ENCODE peak calls at places on chromosomes 4 and X, in seven cellular contexts. One of them, this sample, is unnamed.

GRCh38 chr4:6110681-6111353 is 89.5 kb downstream of the JAKMIP1 start:
- DNase-seq in H54: no peak
- DNase-seq in CD8-positive, alpha-beta memory T cell: no peak
- DNase-seq in tibial artery: peak
- DNase-seq in AG04449: no peak
- DNase-seq in SIG-M5: no peak
- DNase-seq in kidney tubule cell: no peak
- DNase-seq in this sample: no peak

GRCh38 chr4:38188631-38189101 is 228.5 kb downstream of the PTTG2 start:
- DNase-seq in H54: peak
- DNase-seq in CD8-positive, alpha-beta memory T cell: no peak
- DNase-seq in tibial artery: no peak
- DNase-seq in AG04449: no peak
- DNase-seq in SIG-M5: no peak
- DNase-seq in kidney tubule cell: peak
- DNase-seq in this sample: peak

GRCh38 chrX:30798810-30799209 is 90.2 kb downstream of the TAB3 start:
- DNase-seq in H54: no peak
- DNase-seq in CD8-positive, alpha-beta memory T cell: no peak
- DNase-seq in tibial artery: no peak
- DNase-seq in AG04449: no peak
- DNase-seq in SIG-M5: no peak
- DNase-seq in kidney tubule cell: no peak
- DNase-seq in this sample: no peak

GRCh38 chr4:6461301-6462165 is 10.9 kb downstream of the PPP2R2C start:
- DNase-seq in H54: no peak
- DNase-seq in CD8-positive, alpha-beta memory T cell: no peak
- DNase-seq in tibial artery: peak
- DNase-seq in AG04449: no peak
- DNase-seq in SIG-M5: no peak
- DNase-seq in kidney tubule cell: peak
- DNase-seq in this sample: no peak

GRCh38 chr4:147285751-147286150 is 195.1 kb upstream of the EDNRA start:
- DNase-seq in H54: no peak
- DNase-seq in CD8-positive, alpha-beta memory T cell: no peak
- DNase-seq in tibial artery: no peak
- DNase-seq in AG04449: peak
- DNase-seq in SIG-M5: no peak
- DNase-seq in kidney tubule cell: no peak
- DNase-seq in this sample: no peak

GRCh38 chrX:19846995-19847790 is 40.2 kb downstream of the SH3KBP1 start:
- DNase-seq in H54: peak
- DNase-seq in CD8-positive, alpha-beta memory T cell: no peak
- DNase-seq in tibial artery: no peak
- DNase-seq in AG04449: peak
- DNase-seq in SIG-M5: no peak
- DNase-seq in kidney tubule cell: peak
- DNase-seq in this sample: no peak

GRCh38 chrX:23557070-23557469 is 110.2 kb upstream of the PRDX4 start:
- DNase-seq in H54: no peak
- DNase-seq in CD8-positive, alpha-beta memory T cell: no peak
- DNase-seq in tibial artery: no peak
- DNase-seq in AG04449: no peak
- DNase-seq in SIG-M5: peak
- DNase-seq in kidney tubule cell: no peak
- DNase-seq in this sample: no peak

GRCh38 chrX:74249963-74250362 is 54.0 kb upstream of the ZCCHC13 start:
- DNase-seq in H54: no peak
- DNase-seq in CD8-positive, alpha-beta memory T cell: no peak
- DNase-seq in tibial artery: no peak
- DNase-seq in AG04449: no peak
- DNase-seq in SIG-M5: no peak
- DNase-seq in kidney tubule cell: no peak
- DNase-seq in this sample: peak

GRCh38 chr4:19803406-19803805 is 448.3 kb upstream of the SLIT2 start:
- DNase-seq in H54: no peak
- DNase-seq in CD8-positive, alpha-beta memory T cell: no peak
- DNase-seq in tibial artery: no peak
- DNase-seq in AG04449: no peak
- DNase-seq in SIG-M5: no peak
- DNase-seq in kidney tubule cell: peak
- DNase-seq in this sample: no peak

GRCh38 chr4:109290918-109291317 is 11.5 kb downstream of the COL25A1 start:
- DNase-seq in H54: no peak
- DNase-seq in CD8-positive, alpha-beta memory T cell: no peak
- DNase-seq in tibial artery: no peak
- DNase-seq in AG04449: no peak
- DNase-seq in SIG-M5: no peak
- DNase-seq in kidney tubule cell: no peak
- DNase-seq in this sample: no peak

GRCh38 chr4:24131954-24132673 is 242.3 kb upstream of the PPARGC1A start:
- DNase-seq in H54: no peak
- DNase-seq in CD8-positive, alpha-beta memory T cell: no peak
- DNase-seq in tibial artery: no peak
- DNase-seq in AG04449: no peak
- DNase-seq in SIG-M5: no peak
- DNase-seq in kidney tubule cell: no peak
- DNase-seq in this sample: no peak

GRCh38 chr4:181566490-181566889 is 676.7 kb upstream of the TENM3 start:
- DNase-seq in H54: no peak
- DNase-seq in CD8-positive, alpha-beta memory T cell: no peak
- DNase-seq in tibial artery: no peak
- DNase-seq in AG04449: peak
- DNase-seq in SIG-M5: no peak
- DNase-seq in kidney tubule cell: no peak
- DNase-seq in this sample: no peak

GRCh38 chr4:87270144-87270543 is 49.7 kb upstream of the KLHL8 start:
- DNase-seq in H54: peak
- DNase-seq in CD8-positive, alpha-beta memory T cell: no peak
- DNase-seq in tibial artery: no peak
- DNase-seq in AG04449: peak
- DNase-seq in SIG-M5: no peak
- DNase-seq in kidney tubule cell: peak
- DNase-seq in this sample: no peak

GRCh38 chr4:5960197-5960880 is 57.9 kb downstream of the C4orf50 start:
- DNase-seq in H54: no peak
- DNase-seq in CD8-positive, alpha-beta memory T cell: no peak
- DNase-seq in tibial artery: no peak
- DNase-seq in AG04449: no peak
- DNase-seq in SIG-M5: no peak
- DNase-seq in kidney tubule cell: no peak
- DNase-seq in this sample: no peak

GRCh38 chr4:41120297-41121217 is 93.8 kb downstream of the APBB2 start:
- DNase-seq in H54: no peak
- DNase-seq in CD8-positive, alpha-beta memory T cell: no peak
- DNase-seq in tibial artery: peak
- DNase-seq in AG04449: no peak
- DNase-seq in SIG-M5: no peak
- DNase-seq in kidney tubule cell: peak
- DNase-seq in this sample: no peak

GRCh38 chr4:172919269-172919668 is 249.3 kb upstream of the GALNT7 start:
- DNase-seq in H54: no peak
- DNase-seq in CD8-positive, alpha-beta memory T cell: no peak
- DNase-seq in tibial artery: no peak
- DNase-seq in AG04449: no peak
- DNase-seq in SIG-M5: no peak
- DNase-seq in kidney tubule cell: no peak
- DNase-seq in this sample: no peak

GRCh38 chr4:149203256-149204001 is 612.2 kb downstream of the IQCM start:
- DNase-seq in H54: no peak
- DNase-seq in CD8-positive, alpha-beta memory T cell: no peak
- DNase-seq in tibial artery: no peak
- DNase-seq in AG04449: no peak
- DNase-seq in SIG-M5: no peak
- DNase-seq in kidney tubule cell: no peak
- DNase-seq in this sample: no peak

GRCh38 chrX:38859602-38860001 is 58.3 kb downstream of the MID1IP1 start:
- DNase-seq in H54: no peak
- DNase-seq in CD8-positive, alpha-beta memory T cell: no peak
- DNase-seq in tibial artery: no peak
- DNase-seq in AG04449: no peak
- DNase-seq in SIG-M5: no peak
- DNase-seq in kidney tubule cell: no peak
- DNase-seq in this sample: no peak

GRCh38 chrX:46865281-46865680 is 28.4 kb downstream of the RP2 start:
- DNase-seq in H54: peak
- DNase-seq in CD8-positive, alpha-beta memory T cell: no peak
- DNase-seq in tibial artery: no peak
- DNase-seq in AG04449: no peak
- DNase-seq in SIG-M5: no peak
- DNase-seq in kidney tubule cell: peak
- DNase-seq in this sample: no peak

GRCh38 chrX:42943051-42943450 is 165.1 kb upstream of the PPP1R2C start:
- DNase-seq in H54: no peak
- DNase-seq in CD8-positive, alpha-beta memory T cell: peak
- DNase-seq in tibial artery: no peak
- DNase-seq in AG04449: no peak
- DNase-seq in SIG-M5: no peak
- DNase-seq in kidney tubule cell: no peak
- DNase-seq in this sample: no peak

GRCh38 chr4:152299553-152299952 is 236.3 kb downstream of the FBXW7 start:
- DNase-seq in H54: no peak
- DNase-seq in CD8-positive, alpha-beta memory T cell: no peak
- DNase-seq in tibial artery: no peak
- DNase-seq in AG04449: no peak
- DNase-seq in SIG-M5: no peak
- DNase-seq in kidney tubule cell: no peak
- DNase-seq in this sample: no peak

GRCh38 chr4:7383251-7383650 is 51.5 kb downstream of the PSAPL1 start:
- DNase-seq in H54: no peak
- DNase-seq in CD8-positive, alpha-beta memory T cell: no peak
- DNase-seq in tibial artery: peak
- DNase-seq in AG04449: no peak
- DNase-seq in SIG-M5: no peak
- DNase-seq in kidney tubule cell: no peak
- DNase-seq in this sample: no peak

GRCh38 chr4:33715996-33716395 is 2528.3 kb downstream of the ARAP2 start:
- DNase-seq in H54: peak
- DNase-seq in CD8-positive, alpha-beta memory T cell: no peak
- DNase-seq in tibial artery: no peak
- DNase-seq in AG04449: peak
- DNase-seq in SIG-M5: no peak
- DNase-seq in kidney tubule cell: peak
- DNase-seq in this sample: no peak

GRCh38 chrX:21479695-21480280 is 105.6 kb downstream of the CNKSR2 start:
- DNase-seq in H54: no peak
- DNase-seq in CD8-positive, alpha-beta memory T cell: peak
- DNase-seq in tibial artery: no peak
- DNase-seq in AG04449: peak
- DNase-seq in SIG-M5: no peak
- DNase-seq in kidney tubule cell: peak
- DNase-seq in this sample: peak

GRCh38 chr4:173507471-173508385 is 22.3 kb downstream of the HAND2 start:
- DNase-seq in H54: no peak
- DNase-seq in CD8-positive, alpha-beta memory T cell: no peak
- DNase-seq in tibial artery: no peak
- DNase-seq in AG04449: no peak
- DNase-seq in SIG-M5: no peak
- DNase-seq in kidney tubule cell: no peak
- DNase-seq in this sample: no peak

This sample was measured in mucosa of descending colon.